ENCODE peak calls at places on chromosomes 5 and 9, in eight cellular contexts. One of them, this sample, is unnamed.

GRCh38 chr5:77867914-77868313 is 91.8 kb upstream of the TBCA start:
- DNase-seq in omental fat pad: no peak
- DNase-seq in K562: no peak
- DNase-seq in uterus: no peak
- DNase-seq in lung: no peak
- DNase-seq in neural crest cell: no peak
- DNase-seq in HFF-Myc: no peak
- DNase-seq in RWPE1: no peak
- DNase-seq in this sample: no peak

GRCh38 chr5:33238826-33239670 is 201.7 kb upstream of the TARS1 start:
- DNase-seq in omental fat pad: no peak
- DNase-seq in K562: no peak
- DNase-seq in uterus: no peak
- DNase-seq in lung: no peak
- DNase-seq in neural crest cell: no peak
- DNase-seq in HFF-Myc: no peak
- DNase-seq in RWPE1: no peak
- DNase-seq in this sample: no peak

GRCh38 chr5:6430418-6431028 is 18.1 kb upstream of the UBE2QL1 start:
- DNase-seq in omental fat pad: no peak
- DNase-seq in K562: no peak
- DNase-seq in uterus: no peak
- DNase-seq in lung: no peak
- DNase-seq in neural crest cell: no peak
- DNase-seq in HFF-Myc: no peak
- DNase-seq in RWPE1: no peak
- DNase-seq in this sample: no peak

GRCh38 chr5:99449786-99450185 is 521.0 kb upstream of the CHD1 start:
- DNase-seq in omental fat pad: no peak
- DNase-seq in K562: no peak
- DNase-seq in uterus: no peak
- DNase-seq in lung: no peak
- DNase-seq in neural crest cell: no peak
- DNase-seq in HFF-Myc: no peak
- DNase-seq in RWPE1: no peak
- DNase-seq in this sample: no peak

GRCh38 chr5:168011096-168011495 is 280.3 kb upstream of the WWC1 start:
- DNase-seq in omental fat pad: no peak
- DNase-seq in K562: no peak
- DNase-seq in uterus: no peak
- DNase-seq in lung: no peak
- DNase-seq in neural crest cell: no peak
- DNase-seq in HFF-Myc: no peak
- DNase-seq in RWPE1: no peak
- DNase-seq in this sample: no peak

GRCh38 chr5:175802361-175802760 is 69.0 kb upstream of the CPLX2 start:
- DNase-seq in omental fat pad: no peak
- DNase-seq in K562: no peak
- DNase-seq in uterus: no peak
- DNase-seq in lung: no peak
- DNase-seq in neural crest cell: no peak
- DNase-seq in HFF-Myc: no peak
- DNase-seq in RWPE1: no peak
- DNase-seq in this sample: no peak

GRCh38 chr5:2751592-2752021 is at the start of gene IRX2:
- DNase-seq in omental fat pad: no peak
- DNase-seq in K562: no peak
- DNase-seq in uterus: no peak
- DNase-seq in lung: peak
- DNase-seq in neural crest cell: peak
- DNase-seq in HFF-Myc: peak
- DNase-seq in RWPE1: peak
- DNase-seq in this sample: no peak

GRCh38 chr5:79521156-79521555 is 7.2 kb upstream of the HOMER1 start:
- DNase-seq in omental fat pad: no peak
- DNase-seq in K562: no peak
- DNase-seq in uterus: no peak
- DNase-seq in lung: no peak
- DNase-seq in neural crest cell: no peak
- DNase-seq in HFF-Myc: no peak
- DNase-seq in RWPE1: no peak
- DNase-seq in this sample: no peak

GRCh38 chr9:16092627-16093091 is 539.8 kb downstream of the CCDC171 start:
- DNase-seq in omental fat pad: no peak
- DNase-seq in K562: no peak
- DNase-seq in uterus: peak
- DNase-seq in lung: no peak
- DNase-seq in neural crest cell: no peak
- DNase-seq in HFF-Myc: no peak
- DNase-seq in RWPE1: no peak
- DNase-seq in this sample: no peak

GRCh38 chr5:10832987-10833386 is 72.0 kb upstream of the DAP start:
- DNase-seq in omental fat pad: no peak
- DNase-seq in K562: no peak
- DNase-seq in uterus: no peak
- DNase-seq in lung: no peak
- DNase-seq in neural crest cell: no peak
- DNase-seq in HFF-Myc: no peak
- DNase-seq in RWPE1: no peak
- DNase-seq in this sample: no peak

GRCh38 chr5:62617943-62618342 is 39.3 kb downstream of the LRRC70 start:
- DNase-seq in omental fat pad: no peak
- DNase-seq in K562: no peak
- DNase-seq in uterus: no peak
- DNase-seq in lung: no peak
- DNase-seq in neural crest cell: no peak
- DNase-seq in HFF-Myc: no peak
- DNase-seq in RWPE1: no peak
- DNase-seq in this sample: no peak
- TF ChIP-seq CTCF in omental fat pad: no peak
- TF ChIP-seq CTCF in K562: no peak
- TF ChIP-seq CTCF in uterus: no peak
- TF ChIP-seq CTCF in lung: no peak
- TF ChIP-seq CTCF in neural crest cell: no peak
- TF ChIP-seq CTCF in HFF-Myc: no peak
- TF ChIP-seq CTCF in RWPE1: no peak
- TF ChIP-seq CTCF in this sample: no peak

GRCh38 chr5:81856948-81857928 is 106.3 kb upstream of the SSBP2 start:
- DNase-seq in omental fat pad: peak
- DNase-seq in K562: no peak
- DNase-seq in uterus: peak
- DNase-seq in lung: peak
- DNase-seq in neural crest cell: no peak
- DNase-seq in HFF-Myc: no peak
- DNase-seq in RWPE1: no peak
- DNase-seq in this sample: no peak
- TF ChIP-seq CTCF in omental fat pad: no peak
- TF ChIP-seq CTCF in K562: peak
- TF ChIP-seq CTCF in uterus: peak
- TF ChIP-seq CTCF in lung: no peak
- TF ChIP-seq CTCF in neural crest cell: peak
- TF ChIP-seq CTCF in HFF-Myc: peak
- TF ChIP-seq CTCF in RWPE1: peak
- TF ChIP-seq CTCF in this sample: no peak

GRCh38 chr9:134371731-134372130 is 45.5 kb downstream of the RXRA start:
- DNase-seq in omental fat pad: peak
- DNase-seq in K562: no peak
- DNase-seq in uterus: no peak
- DNase-seq in lung: peak
- DNase-seq in neural crest cell: no peak
- DNase-seq in HFF-Myc: no peak
- DNase-seq in RWPE1: peak
- DNase-seq in this sample: no peak

GRCh38 chr9:134374301-134375010 is 48.2 kb downstream of the RXRA start:
- DNase-seq in omental fat pad: no peak
- DNase-seq in K562: no peak
- DNase-seq in uterus: no peak
- DNase-seq in lung: no peak
- DNase-seq in neural crest cell: no peak
- DNase-seq in HFF-Myc: no peak
- DNase-seq in RWPE1: no peak
- DNase-seq in this sample: no peak

GRCh38 chr9:134373953-134374300 is 47.7 kb downstream of the RXRA start:
- DNase-seq in omental fat pad: no peak
- DNase-seq in K562: no peak
- DNase-seq in uterus: no peak
- DNase-seq in lung: no peak
- DNase-seq in neural crest cell: no peak
- DNase-seq in HFF-Myc: no peak
- DNase-seq in RWPE1: no peak
- DNase-seq in this sample: no peak

GRCh38 chr9:134372621-134373267 is 46.5 kb downstream of the RXRA start:
- DNase-seq in omental fat pad: no peak
- DNase-seq in K562: no peak
- DNase-seq in uterus: no peak
- DNase-seq in lung: peak
- DNase-seq in neural crest cell: no peak
- DNase-seq in HFF-Myc: no peak
- DNase-seq in RWPE1: peak
- DNase-seq in this sample: no peak

DNA sequence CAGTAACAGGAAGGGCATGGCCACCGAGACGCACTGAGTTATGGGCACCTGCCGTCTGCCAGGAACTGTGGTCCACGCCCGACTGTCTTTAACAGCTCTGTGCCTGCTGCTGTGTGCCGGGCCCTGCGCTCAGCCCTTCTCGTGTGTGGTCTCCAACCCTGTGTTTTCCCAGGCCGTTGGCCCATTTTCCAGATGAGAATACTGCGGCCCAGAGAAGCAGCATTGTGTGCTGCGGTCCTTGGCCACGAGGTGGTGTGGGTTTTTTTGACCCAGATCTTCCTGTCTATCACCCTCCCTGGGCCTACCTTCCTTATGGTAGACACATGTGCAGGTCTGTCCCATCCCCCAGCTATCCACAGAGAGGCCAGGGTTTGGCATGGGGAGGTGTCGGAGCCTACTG is 47.0 kb downstream of the RXRA start:
- DNase-seq in omental fat pad: no peak
- DNase-seq in K562: peak
- DNase-seq in uterus: no peak
- DNase-seq in lung: no peak
- DNase-seq in neural crest cell: no peak
- DNase-seq in HFF-Myc: no peak
- DNase-seq in RWPE1: no peak
- DNase-seq in this sample: no peak
- TF ChIP-seq CTCF in omental fat pad: no peak
- TF ChIP-seq CTCF in K562: no peak
- TF ChIP-seq CTCF in uterus: no peak
- TF ChIP-seq CTCF in lung: no peak
- TF ChIP-seq CTCF in neural crest cell: no peak
- TF ChIP-seq CTCF in HFF-Myc: peak
- TF ChIP-seq CTCF in RWPE1: no peak
- TF ChIP-seq CTCF in this sample: peak

GRCh38 chr5:128083811-128084227 is 253 bp downstream of the SLC12A2 start:
- DNase-seq in omental fat pad: no peak
- DNase-seq in K562: no peak
- DNase-seq in uterus: no peak
- DNase-seq in lung: no peak
- DNase-seq in neural crest cell: peak
- DNase-seq in HFF-Myc: no peak
- DNase-seq in RWPE1: peak
- DNase-seq in this sample: no peak
- TF ChIP-seq CTCF in omental fat pad: no peak
- TF ChIP-seq CTCF in K562: peak
- TF ChIP-seq CTCF in uterus: peak
- TF ChIP-seq CTCF in lung: no peak
- TF ChIP-seq CTCF in neural crest cell: peak
- TF ChIP-seq CTCF in HFF-Myc: peak
- TF ChIP-seq CTCF in RWPE1: peak
- TF ChIP-seq CTCF in this sample: peak

GRCh38 chr9:20524776-20525175 is 97.5 kb downstream of the MLLT3 start:
- DNase-seq in omental fat pad: no peak
- DNase-seq in K562: no peak
- DNase-seq in uterus: no peak
- DNase-seq in lung: no peak
- DNase-seq in neural crest cell: no peak
- DNase-seq in HFF-Myc: no peak
- DNase-seq in RWPE1: no peak
- DNase-seq in this sample: no peak
- TF ChIP-seq CTCF in omental fat pad: no peak
- TF ChIP-seq CTCF in K562: no peak
- TF ChIP-seq CTCF in uterus: no peak
- TF ChIP-seq CTCF in lung: no peak
- TF ChIP-seq CTCF in neural crest cell: peak
- TF ChIP-seq CTCF in HFF-Myc: peak
- TF ChIP-seq CTCF in RWPE1: no peak
- TF ChIP-seq CTCF in this sample: no peak

This sample was measured in natural killer cell.